ENCODE peak calls at places on chromosomes 13 and 19, in eight cellular contexts. D, T, P, F, N, C, W and J are unnamed samples.

GRCh38 chr13:54241719-54242118 is 1213.1 kb downstream of the OLFM4 start:
- DNase-seq in D (no peak), T (no peak), P (no peak), F (no peak), N (no peak), C (no peak), W (no peak), J (no peak)

GRCh38 chr19:14473073-14473790 is 1.9 kb downstream of the PTGER1 start:
- DNase-seq in D (no peak), T (no peak), P (no peak), F (no peak), N (no peak), C (no peak), W (no peak), J (no peak)

GRCh38 chr13:38167164-38167822 is 182.4 kb upstream of the UFM1 start:
- DNase-seq in D (no peak), T (no peak), P (no peak), F (no peak), N (no peak), C (no peak), W (no peak), J (no peak)

GRCh38 chr13:113917523-113918371 is 53.9 kb upstream of the GAS6 start:
- DNase-seq in D (no peak), T (peak), P (no peak), F (no peak), N (peak), C (peak), W (no peak), J (no peak)

GRCh38 chr13:105278797-105279425 is 1256.6 kb downstream of the EFNB2 start:
- DNase-seq in D (no peak), T (no peak), P (no peak), F (no peak), N (no peak), C (no peak), W (no peak), J (no peak)

GRCh38 chr13:43749503-43749902 is 37.3 kb downstream of the ENOX1 start:
- DNase-seq in D (no peak), T (no peak), P (no peak), F (no peak), N (no peak), C (no peak), W (no peak), J (no peak)

GRCh38 chr19:29255006-29255405 is 42.1 kb upstream of the UQCRFS1 start:
- DNase-seq in D (no peak), T (no peak), P (no peak), F (no peak), N (no peak), C (peak), W (no peak), J (no peak)

GRCh38 chr13:112686987-112687386 is 2.9 kb upstream of the ATP11A start:
- DNase-seq in D (no peak), T (peak), P (no peak), F (no peak), N (peak), C (peak), W (no peak), J (no peak)

GRCh38 chr19:53977991-53978731 is 13.3 kb upstream of the CACNG6 start:
- DNase-seq in D (no peak), T (no peak), P (no peak), F (peak), N (peak), C (peak), W (peak), J (peak)

GRCh38 chr19:3821857-3822364 is 35.7 kb upstream of the MATK start:
- DNase-seq in D (peak), T (peak), P (peak), F (peak), N (peak), C (peak), W (peak), J (peak)

GRCh38 chr13:114131581-114132418 is 623 bp downstream of the RASA3 start:
- DNase-seq in D (no peak), T (no peak), P (peak), F (peak), N (peak), C (no peak), W (peak), J (no peak)

GRCh38 chr13:102400619-102401125 is 1.2 kb downstream of the FGF14 start:
- DNase-seq in D (no peak), T (peak), P (no peak), F (no peak), N (peak), C (peak), W (peak), J (no peak)

GRCh38 chr13:84574851-84575250 is 692.6 kb upstream of the SLITRK1 start:
- DNase-seq in D (no peak), T (no peak), P (no peak), F (peak), N (no peak), C (no peak), W (no peak), J (peak)

GRCh38 chr13:41463823-41464602 is 6.7 kb downstream of the RGCC start:
- DNase-seq in D (no peak), T (no peak), P (no peak), F (no peak), N (no peak), C (no peak), W (no peak), J (no peak)

GRCh38 chr13:106521101-106521799 is 14.2 kb downstream of the EFNB2 start:
- DNase-seq in D (no peak), T (no peak), P (no peak), F (no peak), N (no peak), C (no peak), W (no peak), J (no peak)

GRCh38 chr19:1041835-1042685 is 2.2 kb downstream of the ABCA7 start:
- DNase-seq in D (no peak), T (peak), P (no peak), F (peak), N (no peak), C (no peak), W (no peak), J (no peak)

GRCh38 chr19:42254083-42254849 is 662 bp downstream of the ERF start:
- DNase-seq in D (peak), T (peak), P (peak), F (peak), N (peak), C (peak), W (peak), J (no peak)

GRCh38 chr19:12353375-12353774 is 12.1 kb downstream of the ZNF442 start:
- DNase-seq in D (no peak), T (no peak), P (no peak), F (no peak), N (no peak), C (no peak), W (no peak), J (no peak)

GRCh38 chr19:16764793-16765433 is 45.3 kb downstream of the NWD1 start:
- DNase-seq in D (no peak), T (no peak), P (no peak), F (no peak), N (no peak), C (no peak), W (no peak), J (no peak)

GRCh38 chr13:23806874-23807522 is 82.2 kb downstream of the MIPEP start:
- DNase-seq in D (no peak), T (no peak), P (no peak), F (no peak), N (no peak), C (no peak), W (no peak), J (no peak)

GRCh38 chr13:76672422-76672821 is 213.8 kb downstream of the KCTD12 start:
- DNase-seq in D (no peak), T (no peak), P (no peak), F (no peak), N (no peak), C (peak), W (no peak), J (no peak)

GRCh38 chr13:60671386-60671785 is 274.4 kb downstream of the TDRD3 start:
- DNase-seq in D (no peak), T (no peak), P (no peak), F (no peak), N (no peak), C (no peak), W (no peak), J (no peak)

GRCh38 chr19:12513531-12514061 is 29.0 kb upstream of the ZNF709 start:
- DNase-seq in D (no peak), T (no peak), P (no peak), F (no peak), N (no peak), C (peak), W (peak), J (no peak)

GRCh38 chr13:52450012-52450792 is at the start of gene VPS36:
- DNase-seq in D (peak), T (peak), P (peak), F (peak), N (peak), C (peak), W (peak), J (peak)

GRCh38 chr19:2061936-2062729 is 11.1 kb upstream of the MKNK2 start:
- DNase-seq in D (no peak), T (no peak), P (no peak), F (no peak), N (no peak), C (no peak), W (no peak), J (no peak)

GRCh38 chr19:48614436-48615144 is at the start of gene FAM83E:
- DNase-seq in D (no peak), T (peak), P (no peak), F (peak), N (no peak), C (no peak), W (peak), J (no peak)

GRCh38 chr13:66657165-66657895 is 572.8 kb downstream of the PCDH9 start:
- DNase-seq in D (no peak), T (no peak), P (no peak), F (peak), N (no peak), C (peak), W (peak), J (peak)
- H3K27ac ChIP-seq in D (no peak), T (no peak), P (no peak), F (peak), N (no peak), C (no peak), W (no peak), J (peak)

DNA sequence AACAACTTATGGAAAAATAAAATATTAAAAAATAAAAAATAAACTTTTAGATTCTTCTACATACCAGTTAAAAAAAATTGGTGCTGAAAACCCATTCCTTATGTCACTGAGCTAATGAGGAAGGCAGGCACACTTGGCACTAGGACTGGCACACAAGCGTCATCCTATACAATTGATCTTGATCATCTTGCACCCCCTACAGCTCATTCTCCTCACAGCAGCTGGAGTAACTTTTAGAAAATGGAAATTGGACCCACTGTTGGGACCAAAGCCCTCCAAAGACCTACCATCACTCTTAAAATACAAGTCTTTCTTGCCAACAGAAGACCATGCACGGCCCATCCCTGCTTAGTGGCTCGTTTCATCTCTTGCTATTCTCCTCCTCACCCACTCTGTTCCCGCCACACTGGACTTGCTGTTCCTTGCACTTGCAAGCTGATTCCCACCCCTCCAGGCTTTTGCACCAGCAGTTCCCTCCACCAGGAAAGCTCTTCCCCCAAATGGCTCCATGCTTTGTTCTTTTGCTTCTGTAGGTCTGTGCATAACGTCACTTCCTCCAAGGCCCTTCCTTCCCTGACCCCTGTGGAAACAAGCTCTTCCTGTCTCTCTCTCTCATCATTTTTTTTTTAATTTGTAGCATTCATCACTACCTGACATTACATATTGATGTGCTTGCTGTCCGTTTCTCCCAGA is 11.6 kb downstream of the CTU1 start:
- DNase-seq in D (no peak), T (no peak), P (no peak), F (peak), N (no peak), C (no peak), W (no peak), J (no peak)
- TF ChIP-seq CTCF in D (no peak), T (no peak), P (peak), F (peak), N (no peak), C (no peak), W (no peak), J (peak)

GRCh38 chr19:10021863-10022262 is 8.6 kb downstream of the RDH8 start:
- DNase-seq in D (no peak), T (no peak), P (no peak), F (no peak), N (no peak), C (no peak), W (no peak), J (no peak)
- H3K27ac ChIP-seq in D (no peak), T (no peak), P (no peak), F (no peak), N (no peak), C (no peak), W (no peak), J (no peak)

GRCh38 chr13:69565334-69565733 is 542.3 kb upstream of the ATXN8OS start:
- DNase-seq in D (no peak), T (no peak), P (no peak), F (peak), N (no peak), C (no peak), W (no peak), J (peak)
- TF ChIP-seq CTCF in D (no peak), T (no peak), P (no peak), F (no peak), N (no peak), C (peak), W (no peak), J (peak)